ENCODE peak calls at places on chromosomes 7 and 10, in six cellular contexts. One of them, this sample, is unnamed.

GRCh38 chr7:111439977-111440376 is 122.3 kb downstream of the IMMP2L start:
- DNase-seq in endodermal cell: no peak
- DNase-seq in HepG2: no peak
- DNase-seq in kidney: no peak
- DNase-seq in fibroblast of lung: peak; percentile 17
- DNase-seq in IMR-90: peak; percentile 13
- DNase-seq in this sample: no peak

GRCh38 chr10:70600512-70601395 is 1.8 kb downstream of the PRF1 start:
- DNase-seq in endodermal cell: no peak
- DNase-seq in fibroblast of lung: no peak
- DNase-seq in IMR-90: no peak
- DNase-seq in kidney: peak; percentile 73
- DNase-seq in HepG2: no peak
- DNase-seq in this sample: no peak

GRCh38 chr7:96669812-96670211 is 39.8 kb downstream of the SEM1 start:
- DNase-seq in IMR-90: no peak
- DNase-seq in fibroblast of lung: no peak
- DNase-seq in kidney: no peak
- DNase-seq in HepG2: no peak
- DNase-seq in endodermal cell: no peak
- DNase-seq in this sample: peak; percentile 68

GRCh38 chr7:23633417-23633816 is 36.2 kb downstream of the CCDC126 start:
- DNase-seq in kidney: no peak
- DNase-seq in fibroblast of lung: no peak
- DNase-seq in endodermal cell: no peak
- DNase-seq in HepG2: no peak
- DNase-seq in IMR-90: no peak
- DNase-seq in this sample: no peak

GRCh38 chr10:3125527-3126170 is 46.9 kb downstream of the PITRM1 start:
- DNase-seq in fibroblast of lung: no peak
- DNase-seq in kidney: peak; percentile 47
- DNase-seq in IMR-90: no peak
- DNase-seq in HepG2: no peak
- DNase-seq in endodermal cell: no peak
- DNase-seq in this sample: no peak

GRCh38 chr10:56258378-56258777 is 102.7 kb downstream of the ZWINT start:
- DNase-seq in kidney: no peak
- DNase-seq in IMR-90: no peak
- DNase-seq in fibroblast of lung: no peak
- DNase-seq in HepG2: no peak
- DNase-seq in endodermal cell: no peak
- DNase-seq in this sample: no peak

GRCh38 chr10:125002044-125002422 is 60.1 kb downstream of the ZRANB1 start:
- DNase-seq in fibroblast of lung: no peak
- DNase-seq in kidney: no peak
- DNase-seq in HepG2: no peak
- DNase-seq in endodermal cell: no peak
- DNase-seq in IMR-90: no peak
- DNase-seq in this sample: no peak

GRCh38 chr10:58593008-58593407 is 80.3 kb downstream of the BICC1 start:
- DNase-seq in HepG2: no peak
- DNase-seq in fibroblast of lung: no peak
- DNase-seq in IMR-90: no peak
- DNase-seq in kidney: peak; percentile 27
- DNase-seq in endodermal cell: no peak
- DNase-seq in this sample: no peak

GRCh38 chr7:98222533-98223195 is 11.4 kb downstream of the BHLHA15 start:
- DNase-seq in endodermal cell: no peak
- DNase-seq in HepG2: no peak
- DNase-seq in fibroblast of lung: no peak
- DNase-seq in kidney: peak; percentile 75
- DNase-seq in IMR-90: no peak
- DNase-seq in this sample: no peak

GRCh38 chr7:82760092-82760491 is 316.5 kb upstream of the CACNA2D1 start:
- DNase-seq in endodermal cell: no peak
- DNase-seq in kidney: no peak
- DNase-seq in fibroblast of lung: peak; percentile 6
- DNase-seq in HepG2: no peak
- DNase-seq in IMR-90: peak; percentile 31
- DNase-seq in this sample: no peak

GRCh38 chr7:71300603-71301002 is 168.7 kb downstream of the GALNT17 start:
- DNase-seq in IMR-90: no peak
- DNase-seq in kidney: no peak
- DNase-seq in fibroblast of lung: no peak
- DNase-seq in endodermal cell: no peak
- DNase-seq in HepG2: peak; percentile 26
- DNase-seq in this sample: no peak

GRCh38 chr10:7541137-7542087 is 125.4 kb downstream of the ITIH5 start:
- DNase-seq in HepG2: peak; percentile 93
- DNase-seq in endodermal cell: peak; percentile 89
- DNase-seq in fibroblast of lung: peak; percentile 66
- DNase-seq in kidney: peak; percentile 85
- DNase-seq in IMR-90: peak; percentile 2
- DNase-seq in this sample: no peak

GRCh38 chr7:143499246-143499645 is 21.6 kb downstream of the TAS2R41 start:
- DNase-seq in fibroblast of lung: peak; percentile 40
- DNase-seq in kidney: no peak
- DNase-seq in endodermal cell: no peak
- DNase-seq in IMR-90: peak; percentile 34
- DNase-seq in HepG2: no peak
- DNase-seq in this sample: no peak

GRCh38 chr7:111510584-111511378 is 51.5 kb downstream of the IMMP2L start:
- DNase-seq in HepG2: no peak
- DNase-seq in fibroblast of lung: no peak
- DNase-seq in endodermal cell: no peak
- DNase-seq in IMR-90: no peak
- DNase-seq in kidney: no peak
- DNase-seq in this sample: no peak

GRCh38 chr10:125344573-125345121 is 184.3 kb upstream of the CTBP2 start:
- DNase-seq in fibroblast of lung: no peak
- DNase-seq in HepG2: no peak
- DNase-seq in IMR-90: no peak
- DNase-seq in endodermal cell: no peak
- DNase-seq in kidney: peak; percentile 69
- DNase-seq in this sample: no peak

GRCh38 chr7:26857534-26858228 is 6.7 kb downstream of the SKAP2 start:
- DNase-seq in fibroblast of lung: no peak
- DNase-seq in IMR-90: peak; percentile 67
- DNase-seq in endodermal cell: peak; percentile 72
- DNase-seq in kidney: peak; percentile 82
- DNase-seq in HepG2: no peak
- DNase-seq in this sample: peak; percentile 51

GRCh38 chr7:73900286-73900685 is 39.3 kb downstream of the TMEM270 start:
- DNase-seq in kidney: peak; percentile 44
- DNase-seq in IMR-90: no peak
- DNase-seq in HepG2: no peak
- DNase-seq in endodermal cell: peak; percentile 50
- DNase-seq in fibroblast of lung: peak; percentile 17
- DNase-seq in this sample: no peak

GRCh38 chr7:155796381-155797261 is 15.6 kb downstream of the SHH start:
- DNase-seq in endodermal cell: peak; percentile 95
- DNase-seq in kidney: peak; percentile 90
- DNase-seq in HepG2: no peak
- DNase-seq in IMR-90: no peak
- DNase-seq in fibroblast of lung: no peak
- DNase-seq in this sample: no peak

GRCh38 chr7:67438174-67438837 is 441.7 kb downstream of the TYW1 start:
- DNase-seq in IMR-90: no peak
- DNase-seq in kidney: no peak
- DNase-seq in HepG2: no peak
- DNase-seq in endodermal cell: peak; percentile 51
- DNase-seq in fibroblast of lung: peak; percentile 1
- DNase-seq in this sample: no peak

GRCh38 chr7:44764081-44764480 is 15.4 kb downstream of the ZMIZ2 start:
- DNase-seq in HepG2: no peak
- DNase-seq in fibroblast of lung: no peak
- DNase-seq in endodermal cell: no peak
- DNase-seq in kidney: no peak
- DNase-seq in IMR-90: no peak
- DNase-seq in this sample: no peak

GRCh38 chr10:31912289-31912688 is 16.3 kb downstream of the ARHGAP12 start:
- DNase-seq in endodermal cell: no peak
- DNase-seq in fibroblast of lung: peak; percentile 73
- DNase-seq in kidney: no peak
- DNase-seq in HepG2: no peak
- DNase-seq in IMR-90: peak; percentile 59
- DNase-seq in this sample: peak; percentile 40

GRCh38 chr7:100887186-100887954 is 2.1 kb downstream of the UFSP1 start:
- DNase-seq in IMR-90: no peak
- DNase-seq in endodermal cell: no peak
- DNase-seq in fibroblast of lung: no peak
- DNase-seq in kidney: peak; percentile 78
- DNase-seq in HepG2: no peak
- DNase-seq in this sample: no peak

GRCh38 chr10:45673074-45673628 is 579 bp upstream of the ZFAND4 start:
- DNase-seq in kidney: no peak
- DNase-seq in endodermal cell: no peak
- DNase-seq in IMR-90: no peak
- DNase-seq in HepG2: peak; percentile 37
- DNase-seq in fibroblast of lung: no peak
- DNase-seq in this sample: peak; percentile 1

GRCh38 chr10:118542205-118542604 is 53.2 kb downstream of the PRLHR start:
- DNase-seq in IMR-90: no peak
- DNase-seq in fibroblast of lung: no peak
- DNase-seq in HepG2: no peak
- DNase-seq in kidney: no peak
- DNase-seq in endodermal cell: no peak
- DNase-seq in this sample: no peak

GRCh38 chr10:114684822-114685209 is 26.7 kb upstream of the ABLIM1 start:
- DNase-seq in endodermal cell: no peak
- DNase-seq in fibroblast of lung: peak; percentile 88
- DNase-seq in IMR-90: peak; percentile 85
- DNase-seq in HepG2: peak; percentile 95
- DNase-seq in kidney: no peak
- DNase-seq in this sample: peak; percentile 51

GRCh38 chr7:33694006-33694405 is 211.3 kb upstream of the BMPER start:
- DNase-seq in endodermal cell: no peak
- DNase-seq in kidney: no peak
- DNase-seq in IMR-90: no peak
- DNase-seq in fibroblast of lung: no peak
- DNase-seq in HepG2: no peak
- DNase-seq in this sample: no peak

DNA sequence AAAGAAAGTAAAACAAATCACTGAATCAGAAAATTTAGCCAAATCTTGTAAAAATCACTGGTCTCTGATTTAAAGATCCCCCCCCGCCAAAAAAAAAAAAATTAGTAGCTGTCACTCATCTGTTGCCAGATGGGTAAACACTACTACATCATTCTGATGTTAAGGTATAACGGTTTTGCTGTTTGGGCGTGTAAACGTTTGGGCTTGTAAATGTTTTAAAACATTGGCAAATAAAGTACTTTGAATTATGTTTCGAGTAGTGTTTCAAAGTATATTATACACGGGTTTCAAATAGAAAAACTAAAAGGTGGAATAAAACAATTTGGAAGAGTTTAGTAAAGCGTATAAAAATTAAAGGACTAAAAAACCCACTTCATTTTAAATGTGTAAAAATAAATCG is 1.5 kb downstream of the TMEM229A start:
- DNase-seq in kidney: no peak
- DNase-seq in fibroblast of lung: no peak
- DNase-seq in IMR-90: no peak
- DNase-seq in HepG2: no peak
- DNase-seq in endodermal cell: no peak
- DNase-seq in this sample: no peak
- H3K4me3 ChIP-seq in kidney: no peak overlapping the region
- H3K4me3 ChIP-seq in fibroblast of lung: no peak overlapping the region
- H3K4me3 ChIP-seq in IMR-90: no peak overlapping the region
- H3K4me3 ChIP-seq in HepG2: no peak overlapping the region
- H3K4me3 ChIP-seq in endodermal cell: peak overlapping the region; percentile 84
- H3K4me3 ChIP-seq in this sample: no peak overlapping the region

DNA sequence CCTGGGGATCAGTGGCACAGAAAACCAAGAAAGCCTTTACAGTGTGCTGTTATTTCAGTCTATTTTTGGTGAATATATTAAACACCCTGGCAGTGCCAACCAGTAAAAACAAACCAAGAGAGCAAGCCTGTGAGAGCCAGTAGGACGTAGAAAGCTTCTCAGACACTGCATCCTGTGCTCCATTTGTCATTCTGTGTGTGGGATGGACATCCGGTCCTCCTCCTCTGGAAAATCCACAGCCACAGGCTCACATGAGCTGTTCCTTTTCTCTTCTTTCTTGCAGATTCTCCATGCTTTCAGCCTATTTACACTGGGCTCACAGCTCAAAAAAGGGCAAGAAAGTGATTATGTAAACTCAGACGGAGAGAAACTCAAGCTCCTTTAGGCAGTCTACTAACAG is 119.7 kb upstream of the YAE1 start:
- DNase-seq in HepG2: no peak
- DNase-seq in endodermal cell: no peak
- DNase-seq in fibroblast of lung: peak; percentile 20
- DNase-seq in IMR-90: no peak
- DNase-seq in kidney: no peak
- DNase-seq in this sample: no peak
- H3K9ac ChIP-seq in HepG2: no peak overlapping the region
- H3K9ac ChIP-seq in endodermal cell: no peak overlapping the region
- H3K9ac ChIP-seq in fibroblast of lung: no peak overlapping the region
- H3K9ac ChIP-seq in IMR-90: no peak overlapping the region
- H3K9ac ChIP-seq in kidney: no peak overlapping the region
- H3K9ac ChIP-seq in this sample: no peak overlapping the region

GRCh38 chr10:120039826-120040225 is 147.3 kb downstream of the SEC23IP start:
- DNase-seq in HepG2: no peak
- DNase-seq in kidney: no peak
- DNase-seq in fibroblast of lung: no peak
- DNase-seq in endodermal cell: no peak
- DNase-seq in IMR-90: no peak
- DNase-seq in this sample: no peak
- H3K4me3 ChIP-seq in HepG2: no peak overlapping the region
- H3K4me3 ChIP-seq in kidney: no peak overlapping the region
- H3K4me3 ChIP-seq in fibroblast of lung: no peak overlapping the region
- H3K4me3 ChIP-seq in endodermal cell: no peak overlapping the region
- H3K4me3 ChIP-seq in IMR-90: no peak overlapping the region
- H3K4me3 ChIP-seq in this sample: no peak overlapping the region

GRCh38 chr10:79241629-79241989 is 105.7 kb upstream of the PPIF start:
- DNase-seq in IMR-90: no peak
- DNase-seq in endodermal cell: peak; percentile 60
- DNase-seq in fibroblast of lung: no peak
- DNase-seq in kidney: peak; percentile 43
- DNase-seq in HepG2: no peak
- DNase-seq in this sample: no peak
- H3K9ac ChIP-seq in IMR-90: peak overlapping the region; percentile 2
- H3K9ac ChIP-seq in endodermal cell: no peak overlapping the region
- H3K9ac ChIP-seq in fibroblast of lung: no peak overlapping the region
- H3K9ac ChIP-seq in kidney: no peak overlapping the region
- H3K9ac ChIP-seq in HepG2: no peak overlapping the region
- H3K9ac ChIP-seq in this sample: no peak overlapping the region

This sample was measured in mammary epithelial cell.